ENCODE peak calls at places on chromosomes 12 and 14, in nine cellular contexts. G is ovary, N is breast epithelium, H is IMR-90, S is A549, K is Peyer's patch, E is suprapubic skin, M is body of pancreas, W is K562. T is an unnamed sample.

GRCh38 chr12:12004524-12004923 is 66.2 kb upstream of the BCL2L14 start:
- DNase-seq in G (no peak), N (no peak), H (no peak), S (no peak), K (no peak), E (no peak), M (no peak), W (no peak), T (no peak)

GRCh38 chr12:38926501-38926900 is 21.1 kb upstream of the CPNE8 start:
- DNase-seq in G (no peak), N (no peak), H (no peak), S (no peak), K (no peak), E (no peak), M (no peak), W (no peak), T (no peak)

GRCh38 chr14:28406181-28406580 is 360.4 kb upstream of the FOXG1 start:
- DNase-seq in G (no peak), N (no peak), H (no peak), S (no peak), K (no peak), E (no peak), M (no peak), W (no peak), T (no peak)

GRCh38 chr12:53042607-53043454 is 7.0 kb upstream of the TNS2 start:
- DNase-seq in G (no peak), N (no peak), H (no peak), S (no peak), K (no peak), E (no peak), M (no peak), W (no peak), T (no peak)

GRCh38 chr12:7241404-7242005 is 52.0 kb downstream of the PEX5 start:
- DNase-seq in G (no peak), N (no peak), H (peak), S (no peak), K (no peak), E (no peak), M (no peak), W (peak), T (no peak)

GRCh38 chr14:76352639-76353281 is 23.2 kb upstream of the ESRRB start:
- DNase-seq in G (peak), N (no peak), H (peak), S (peak), K (peak), E (no peak), M (peak), W (no peak), T (peak)

GRCh38 chr12:6226002-6226700 is 26.0 kb downstream of the CD9 start:
- DNase-seq in G (peak), N (no peak), H (peak), S (no peak), K (no peak), E (no peak), M (no peak), W (no peak), T (peak)

GRCh38 chr12:24425601-24425970 is 476.1 kb upstream of the SOX5 start:
- DNase-seq in G (no peak), N (no peak), H (peak), S (no peak), K (no peak), E (no peak), M (no peak), W (no peak), T (no peak)

GRCh38 chr14:73850940-73851339 is 691 bp upstream of the PTGR2 start:
- DNase-seq in G (no peak), N (no peak), H (no peak), S (peak), K (no peak), E (no peak), M (no peak), W (peak), T (no peak)

GRCh38 chr12:67991158-67991557 is 1.9 kb downstream of the IFNG-AS1 start:
- DNase-seq in G (no peak), N (no peak), H (no peak), S (no peak), K (peak), E (no peak), M (no peak), W (no peak), T (no peak)

GRCh38 chr12:67989184-67989965 is at the start of gene IFNG-AS1:
- DNase-seq in G (no peak), N (no peak), H (no peak), S (no peak), K (peak), E (no peak), M (no peak), W (no peak), T (no peak)

GRCh38 chr12:67986632-67987031 is 2.6 kb upstream of the IFNG-AS1 start:
- DNase-seq in G (no peak), N (no peak), H (peak), S (no peak), K (no peak), E (no peak), M (no peak), W (no peak), T (no peak)

GRCh38 chr12:67993143-67993542 is 3.9 kb downstream of the IFNG-AS1 start:
- DNase-seq in G (no peak), N (no peak), H (no peak), S (no peak), K (no peak), E (no peak), M (no peak), W (no peak), T (no peak)

DNA sequence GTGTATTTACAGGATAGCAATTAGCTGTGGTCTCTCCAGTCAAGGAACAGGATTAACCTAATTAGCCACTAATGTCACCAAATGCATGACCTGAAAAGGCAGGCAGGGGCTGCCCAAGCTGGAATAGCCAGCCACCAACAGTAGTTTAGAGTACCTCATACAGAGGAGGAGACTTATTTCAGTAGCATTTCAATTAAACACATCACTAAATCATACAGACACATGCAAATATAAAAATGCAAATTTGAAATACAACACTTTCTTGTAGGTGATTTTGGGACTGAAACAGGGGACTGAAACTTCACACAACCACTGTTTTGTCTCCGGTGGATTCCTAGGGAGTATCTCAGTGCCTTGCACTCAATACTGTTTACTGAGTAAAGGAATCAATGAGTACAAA is 647 bp upstream of the IFNG-AS1 start:
- DNase-seq in G (no peak), N (no peak), H (no peak), S (no peak), K (no peak), E (no peak), M (no peak), W (no peak), T (no peak)
- H3K27ac ChIP-seq in G (no peak), N (no peak), H (no peak), S (no peak), K (no peak), E (no peak), M (no peak), W (no peak), T (no peak)

DNA sequence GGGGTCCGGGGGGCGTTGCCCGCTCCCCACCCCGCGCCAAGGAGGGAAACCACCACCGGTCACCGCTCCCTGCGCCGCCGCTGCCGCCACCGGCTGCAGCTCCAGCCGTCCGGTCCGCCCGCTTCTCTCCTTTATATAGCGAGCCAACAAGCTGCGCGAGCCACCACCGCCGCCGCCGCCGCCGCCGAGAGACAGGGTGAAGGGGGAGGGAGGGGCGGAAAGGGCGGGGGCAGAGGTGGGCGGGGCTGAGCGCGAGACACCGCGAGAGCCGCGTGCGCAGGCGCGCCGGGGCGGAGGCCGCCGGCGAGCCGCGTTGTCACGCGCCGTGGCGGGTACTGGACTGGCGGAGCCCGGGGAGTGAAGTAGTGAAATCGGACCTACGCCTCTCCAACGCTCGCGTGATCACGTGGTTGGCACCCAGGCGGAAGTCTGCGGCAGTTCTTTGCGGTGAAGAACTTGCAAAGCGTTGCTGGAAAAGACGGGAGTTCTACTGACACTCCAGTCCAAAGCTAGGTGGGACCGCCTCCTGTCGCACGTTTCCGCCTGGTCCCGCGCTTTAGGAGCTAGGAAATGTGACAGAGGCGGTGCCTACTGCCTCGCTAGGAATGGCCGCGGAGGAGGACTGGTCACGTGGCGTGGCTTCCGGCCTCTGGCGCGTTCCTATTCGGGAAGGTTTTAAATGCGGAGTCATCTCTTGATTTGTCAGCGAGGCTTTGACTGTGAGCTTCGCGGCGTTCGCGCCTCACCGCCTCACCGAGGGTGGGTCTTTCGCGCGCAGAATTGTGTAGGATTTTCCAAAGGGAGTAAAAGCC is at the start of gene GTF2A1:
- DNase-seq in G (peak), N (peak), H (peak), S (peak), K (peak), E (peak), M (peak), W (peak), T (peak)
- TF ChIP-seq POLR2A in G (peak), N (peak), H (peak), S (peak), K (peak), E (peak), M (peak), W (peak), T (peak)

DNA sequence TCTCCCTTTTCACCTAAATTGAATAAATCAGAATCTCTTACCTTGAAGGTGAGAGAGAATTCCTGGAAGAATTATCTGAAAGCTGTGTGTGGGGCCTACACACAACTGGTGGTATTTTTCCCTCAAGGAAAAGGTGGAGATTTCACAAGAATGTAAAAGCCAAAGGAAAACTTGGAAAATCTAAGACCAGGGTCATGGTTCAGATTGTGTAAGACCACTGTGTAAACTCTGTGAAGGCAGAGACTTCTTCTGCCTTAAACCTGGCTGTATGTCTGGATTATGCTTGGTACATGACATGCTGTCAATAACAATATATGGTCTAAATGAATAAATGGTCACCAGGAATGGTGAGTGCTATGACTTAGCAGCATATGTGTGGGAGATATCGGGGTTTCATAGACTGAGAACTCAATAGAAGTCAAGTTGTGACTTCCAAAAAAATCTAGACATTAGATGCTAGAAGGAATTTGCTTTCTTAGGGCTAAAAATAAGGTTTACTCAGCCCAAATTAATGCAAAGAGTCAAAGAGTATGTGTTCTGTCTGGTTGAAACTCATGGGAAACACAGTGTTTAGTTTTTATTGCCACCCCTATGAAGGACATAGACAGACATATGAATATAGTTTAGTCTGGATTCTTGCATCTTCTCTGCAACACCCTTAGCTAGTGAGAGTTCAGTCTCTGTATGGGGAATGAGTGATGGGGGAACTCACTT is 163.7 kb downstream of the SNAPC1 start:
- DNase-seq in G (no peak), N (no peak), H (peak), S (no peak), K (no peak), E (no peak), M (no peak), W (no peak), T (no peak)
- H3K27ac ChIP-seq in G (no peak), N (no peak), H (no peak), S (no peak), K (no peak), E (no peak), M (no peak), W (no peak), T (no peak)

GRCh38 chr12:121580959-121581680 is at the start of gene KDM2B:
- DNase-seq in G (peak), N (no peak), H (peak), S (no peak), K (peak), E (no peak), M (peak), W (peak), T (peak)
- TF ChIP-seq POLR2A in G (no peak), N (no peak), H (no peak), S (no peak), K (no peak), E (no peak), M (no peak), W (peak), T (no peak)

DNA sequence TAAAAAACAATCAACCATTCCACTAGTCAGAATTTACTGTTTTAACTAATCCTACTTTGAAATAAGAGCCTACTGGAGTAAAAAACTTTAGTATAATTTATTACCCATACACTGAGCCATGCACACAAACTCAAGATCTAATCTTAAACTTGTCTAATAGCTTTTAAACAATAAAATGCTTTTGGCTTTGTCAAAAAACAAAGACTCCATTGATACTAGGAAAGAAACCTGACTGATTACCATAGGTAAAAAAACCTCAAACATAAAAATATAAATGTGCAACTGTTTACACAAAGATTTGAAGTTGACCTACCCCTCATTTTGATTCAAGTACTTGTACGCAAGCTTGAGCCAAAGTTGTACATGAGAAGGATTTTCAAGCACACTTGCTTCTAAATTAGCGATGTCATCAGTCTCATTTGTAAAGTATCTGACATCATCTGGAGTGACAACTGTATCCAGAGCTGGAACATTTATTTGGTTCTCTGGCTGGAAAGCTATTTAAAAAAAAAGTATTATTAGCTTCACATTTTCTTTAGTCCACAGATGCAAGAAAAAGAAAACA is 36.1 kb downstream of the ZFC3H1 start:
- DNase-seq in G (no peak), N (no peak), H (no peak), S (no peak), K (no peak), E (no peak), M (no peak), W (no peak), T (no peak)
- H3K27ac ChIP-seq in G (no peak), N (no peak), H (no peak), S (no peak), K (no peak), E (no peak), M (no peak), W (no peak), T (no peak)

GRCh38 chr12:109461846-109462766 is 15.0 kb downstream of the KCTD10 start:
- DNase-seq in G (peak), N (peak), H (peak), S (peak), K (peak), E (peak), M (peak), W (peak), T (peak)
- TF ChIP-seq POLR2A in G (no peak), N (no peak), H (no peak), S (no peak), K (no peak), E (no peak), M (no peak), W (no peak), T (no peak)